ENCODE peak calls at places on chromosome 5, in nine cellular contexts. K is suprapubic skin, D is K562, E is GM12878, G is sigmoid colon, M is esophagus muscularis mucosa, I is HepG2, W is H1, A is upper lobe of left lung. L is an unnamed sample.

GRCh38 chr5:61429906-61430305 is 97.8 kb downstream of the ZSWIM6 start:
- DNase-seq in K (no peak), D (no peak), E (no peak), G (no peak), M (no peak), I (no peak), W (no peak), A (no peak), L (no peak)

GRCh38 chr5:131610198-131611063 is 24.6 kb downstream of the RAPGEF6 start:
- DNase-seq in K (no peak), D (no peak), E (no peak), G (no peak), M (no peak), I (peak), W (no peak), A (no peak), L (no peak)

GRCh38 chr5:83844320-83845068 is 123.8 kb upstream of the HAPLN1 start:
- DNase-seq in K (no peak), D (no peak), E (peak), G (no peak), M (no peak), I (no peak), W (no peak), A (no peak), L (no peak)

GRCh38 chr5:98314262-98314661 is 459.2 kb upstream of the RGMB start:
- DNase-seq in K (no peak), D (no peak), E (no peak), G (no peak), M (no peak), I (no peak), W (no peak), A (no peak), L (no peak)

GRCh38 chr5:141501805-141502204 is 12.9 kb downstream of the PCDHGC5 start:
- DNase-seq in K (no peak), D (no peak), E (no peak), G (peak), M (no peak), I (no peak), W (no peak), A (no peak), L (no peak)

GRCh38 chr5:79236364-79236969 is 536 bp downstream of the JMY start:
- DNase-seq in K (peak), D (peak), E (no peak), G (peak), M (no peak), I (no peak), W (no peak), A (no peak), L (no peak)

GRCh38 chr5:172410160-172410559 is 44.2 kb downstream of the SH3PXD2B start:
- DNase-seq in K (no peak), D (no peak), E (peak), G (no peak), M (no peak), I (no peak), W (no peak), A (no peak), L (no peak)

GRCh38 chr5:168057905-168058304 is 233.5 kb upstream of the WWC1 start:
- DNase-seq in K (no peak), D (no peak), E (no peak), G (no peak), M (no peak), I (no peak), W (no peak), A (no peak), L (no peak)

GRCh38 chr5:55429707-55430253 is 105.0 kb downstream of the PLPP1 start:
- DNase-seq in K (no peak), D (no peak), E (no peak), G (no peak), M (no peak), I (peak), W (no peak), A (peak), L (no peak)

GRCh38 chr5:10564838-10565784 is 1.2 kb downstream of the ANKRD33B start:
- DNase-seq in K (no peak), D (peak), E (no peak), G (no peak), M (no peak), I (no peak), W (peak), A (peak), L (no peak)

GRCh38 chr5:180315762-180316212 is 23.9 kb upstream of the MAPK9 start:
- DNase-seq in K (no peak), D (peak), E (no peak), G (no peak), M (no peak), I (peak), W (peak), A (peak), L (peak)

GRCh38 chr5:172173771-172174170 is 14.3 kb downstream of the STK10 start:
- DNase-seq in K (no peak), D (no peak), E (no peak), G (no peak), M (no peak), I (no peak), W (no peak), A (no peak), L (no peak)

GRCh38 chr5:73419414-73420390 is 28.9 kb downstream of the FOXD1 start:
- DNase-seq in K (no peak), D (no peak), E (no peak), G (no peak), M (no peak), I (no peak), W (peak), A (peak), L (no peak)

GRCh38 chr5:30324083-30324482 is 869.4 kb upstream of the CDH6 start:
- DNase-seq in K (no peak), D (no peak), E (no peak), G (no peak), M (no peak), I (no peak), W (no peak), A (no peak), L (no peak)

GRCh38 chr5:107505763-107506534 is 164.8 kb downstream of the EFNA5 start:
- DNase-seq in K (no peak), D (no peak), E (no peak), G (no peak), M (no peak), I (no peak), W (no peak), A (no peak), L (no peak)

GRCh38 chr5:178304761-178305645 is 72.4 kb upstream of the PHYKPL start:
- DNase-seq in K (peak), D (no peak), E (no peak), G (peak), M (no peak), I (no peak), W (no peak), A (no peak), L (no peak)

GRCh38 chr5:1330847-1331831 is 13.8 kb downstream of the CLPTM1L start:
- DNase-seq in K (peak), D (no peak), E (no peak), G (peak), M (no peak), I (no peak), W (no peak), A (peak), L (no peak)

DNA sequence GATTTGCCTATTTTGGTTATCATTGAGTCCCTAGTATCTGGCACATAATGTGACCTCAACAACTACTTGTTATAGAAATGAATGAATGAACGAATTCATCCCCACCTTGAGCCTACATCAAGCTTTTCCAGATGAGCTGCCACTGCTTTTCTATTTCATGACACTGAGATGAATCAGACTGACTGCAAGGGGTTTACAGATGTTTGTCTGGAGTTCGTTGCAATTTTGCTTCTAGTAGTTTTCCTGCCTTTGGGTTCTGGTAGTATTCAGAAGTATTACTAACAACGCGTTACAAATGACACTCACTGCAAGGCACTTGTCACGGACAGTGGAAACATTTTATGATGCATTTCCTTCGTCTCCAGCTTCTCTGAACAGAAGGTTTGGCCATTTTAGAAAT is 222.3 kb downstream of the CD180 start:
- DNase-seq in K (no peak), D (no peak), E (no peak), G (no peak), M (no peak), I (no peak), W (no peak), A (no peak), L (no peak)
- TF ChIP-seq EP300 in K (no peak), D (no peak), E (no peak), G (no peak), M (no peak), I (no peak), W (no peak), A (no peak), L (no peak)

DNA sequence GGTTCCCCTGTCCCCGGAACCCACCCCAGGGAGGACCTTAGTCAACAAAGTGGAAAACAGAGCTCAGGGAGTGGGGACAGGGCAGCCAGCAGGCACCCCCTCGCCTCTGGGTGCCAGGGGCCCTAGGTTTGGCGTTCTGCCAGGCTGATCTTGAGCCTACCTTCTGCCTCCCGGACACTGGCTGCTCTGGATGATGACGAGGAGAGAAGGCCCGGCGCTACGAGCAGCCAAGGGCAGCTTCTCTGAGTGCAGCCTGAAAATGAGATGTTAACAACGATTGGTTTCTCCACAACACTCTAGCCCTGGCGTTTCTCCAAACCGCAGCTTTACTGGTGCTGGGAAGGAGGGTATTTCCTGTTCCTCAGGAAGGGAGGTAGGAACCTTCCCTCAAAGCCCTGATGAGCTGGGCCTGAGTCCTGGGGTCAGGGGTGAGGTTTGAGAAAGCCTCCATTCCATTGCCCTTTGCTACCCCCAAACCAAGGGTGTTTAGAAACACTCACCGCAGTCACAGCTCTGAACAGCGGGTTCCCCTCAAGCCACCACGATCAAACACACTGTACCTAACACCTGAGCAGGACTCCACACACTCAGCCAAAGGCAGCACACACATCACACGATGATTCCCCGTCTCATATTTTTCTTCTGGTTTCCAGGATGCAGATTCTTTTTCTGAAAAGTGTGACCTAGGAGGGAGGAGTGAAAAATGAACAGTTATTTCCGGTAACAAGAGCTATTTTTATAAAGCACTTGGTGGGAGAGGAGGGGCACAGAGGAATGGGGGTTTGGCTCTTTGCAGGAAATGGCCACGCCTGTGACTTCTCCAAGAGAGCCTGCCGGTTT is at the start of gene STING1:
- DNase-seq in K (peak), D (peak), E (peak), G (peak), M (peak), I (peak), W (no peak), A (peak), L (peak)
- TF ChIP-seq POLR2A in K (no peak), D (peak), E (peak), G (no peak), M (no peak), I (no peak), W (no peak), A (no peak), L (no peak)

DNA sequence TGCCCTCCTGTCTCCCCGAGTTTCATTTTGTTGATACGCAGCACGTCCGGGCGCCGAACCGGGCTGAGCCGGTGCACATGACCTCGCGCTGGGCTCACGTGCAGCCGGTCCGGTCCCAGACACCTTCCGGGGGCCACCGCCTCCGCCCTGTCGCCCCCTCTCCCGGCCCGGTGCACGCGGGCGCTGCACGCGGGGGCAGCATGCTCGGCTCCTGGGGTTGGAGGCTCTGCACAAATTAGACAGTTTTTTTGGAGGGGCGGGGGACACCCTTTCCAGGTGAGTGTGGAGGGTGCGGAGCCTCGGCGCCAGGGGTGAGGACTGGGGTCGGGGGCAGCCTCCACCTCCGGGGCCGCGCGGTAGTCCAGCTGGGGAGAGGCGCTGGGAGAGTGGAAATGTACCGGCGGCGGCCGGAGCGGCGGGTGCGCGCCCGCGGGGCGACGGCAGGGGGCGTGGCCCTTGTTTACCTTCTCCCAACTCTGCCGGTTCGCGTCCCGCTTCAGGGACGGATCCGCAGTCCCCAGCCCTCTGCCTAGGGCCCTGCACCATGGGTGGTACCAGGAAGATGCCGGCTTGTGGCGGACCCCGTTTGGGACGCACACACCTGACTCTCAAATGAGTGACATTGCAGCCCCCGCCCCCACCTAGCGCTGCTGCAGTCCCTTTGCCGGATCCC is 1.1 kb downstream of the JADE2 start:
- DNase-seq in K (peak), D (peak), E (no peak), G (peak), M (peak), I (peak), W (no peak), A (peak), L (peak)
- TF ChIP-seq POLR2AphosphoS5 in K (no peak), D (peak), E (peak), G (peak), M (no peak), I (no peak), W (peak), A (peak), L (no peak)

DNA sequence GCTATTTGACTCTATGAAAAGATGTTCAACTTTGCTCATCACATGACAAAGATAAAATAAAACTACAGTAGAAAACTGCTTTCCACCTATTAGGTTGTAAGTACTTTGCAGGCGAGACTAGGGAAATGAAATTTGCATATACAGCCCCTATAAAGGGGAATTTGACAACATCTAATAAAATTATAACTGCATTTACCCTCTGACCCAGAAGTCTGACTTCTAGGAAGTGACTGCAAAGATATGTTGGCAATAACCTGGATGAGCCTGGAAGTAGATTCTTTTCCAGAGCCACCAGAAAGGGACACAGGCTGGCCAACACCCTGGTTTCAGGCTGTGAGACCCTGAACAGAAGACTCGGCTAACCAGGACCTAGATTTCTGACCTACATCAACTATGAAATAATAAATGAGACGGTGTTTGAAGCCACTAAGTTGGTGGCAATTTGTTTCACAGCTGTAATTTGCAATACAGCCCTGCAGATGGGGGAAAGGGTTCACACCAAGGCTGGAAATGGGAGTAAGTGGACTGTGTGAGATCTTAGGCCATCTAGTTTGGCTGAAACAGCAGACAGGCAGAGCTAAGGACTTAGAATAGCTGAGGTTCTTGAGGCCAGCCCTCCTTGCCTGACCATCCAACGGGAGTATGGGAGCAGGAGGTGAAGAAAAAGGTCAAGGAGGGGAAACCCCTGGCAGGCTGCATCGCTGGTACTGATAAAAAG is 106.6 kb downstream of the SIL1 start:
- DNase-seq in K (no peak), D (no peak), E (no peak), G (no peak), M (no peak), I (no peak), W (no peak), A (no peak), L (no peak)
- TF ChIP-seq EP300 in K (no peak), D (no peak), E (no peak), G (no peak), M (no peak), I (no peak), W (no peak), A (no peak), L (no peak)

GRCh38 chr5:120808606-120809005 is 344.5 kb downstream of the PRR16 start:
- DNase-seq in K (no peak), D (no peak), E (no peak), G (no peak), M (no peak), I (no peak), W (no peak), A (no peak), L (no peak)

GRCh38 chr5:120818128-120818527 is 354.0 kb downstream of the PRR16 start:
- DNase-seq in K (no peak), D (peak), E (no peak), G (no peak), M (no peak), I (no peak), W (no peak), A (no peak), L (no peak)

GRCh38 chr5:120817044-120817985 is 353.2 kb downstream of the PRR16 start:
- DNase-seq in K (no peak), D (no peak), E (no peak), G (no peak), M (no peak), I (no peak), W (peak), A (no peak), L (no peak)

GRCh38 chr5:120808135-120808534 is 344.0 kb downstream of the PRR16 start:
- DNase-seq in K (no peak), D (no peak), E (no peak), G (no peak), M (no peak), I (no peak), W (no peak), A (no peak), L (no peak)

GRCh38 chr5:120813551-120813950 is 349.5 kb downstream of the PRR16 start:
- DNase-seq in K (no peak), D (no peak), E (no peak), G (no peak), M (no peak), I (no peak), W (no peak), A (no peak), L (no peak)
- TF ChIP-seq POLR2A in K (no peak), D (no peak), E (no peak), G (no peak), M (no peak), I (no peak), W (no peak), A (no peak), L (no peak)

GRCh38 chr5:136080483-136081180 is 51.8 kb downstream of the TGFBI start:
- DNase-seq in K (peak), D (peak), E (peak), G (peak), M (peak), I (no peak), W (peak), A (peak), L (peak)
- TF ChIP-seq POLR2AphosphoS5 in K (peak), D (peak), E (no peak), G (peak), M (peak), I (no peak), W (peak), A (peak), L (peak)